ENCODE peak calls at places on chromosomes 3 and 15, in nine cellular contexts. X, N, C, J, Q, I, G, K and U are unnamed samples.

GRCh38 chr3:39435006-39435748 is 28.7 kb downstream of the RPSA start:
- DNase-seq in N (no peak), I (no peak), X (no peak), J (no peak), C (no peak), K (peak; percentile 80), Q (no peak), G (no peak), U (no peak)

GRCh38 chr15:101489633-101490407 is at the start of gene PCSK6:
- DNase-seq in J (no peak), I (no peak), N (peak; percentile 65), G (no peak), K (peak; percentile 56), Q (no peak), X (no peak), C (peak; percentile 28), U (no peak)

GRCh38 chr3:196506687-196507086 is 3.1 kb upstream of the RNF168 start:
- DNase-seq in N (no peak), Q (no peak), K (no peak), C (no peak), J (no peak), G (no peak), I (no peak), X (no peak), U (no peak)

GRCh38 chr15:101318810-101319200 is 23.8 kb upstream of the SNRPA1 start:
- DNase-seq in J (no peak), G (no peak), C (no peak), K (peak; percentile 51), N (no peak), Q (no peak), I (no peak), X (no peak), U (no peak)

GRCh38 chr3:197399486-197399885 is 101.1 kb upstream of the DLG1 start:
- DNase-seq in Q (no peak), G (no peak), K (no peak), J (no peak), N (no peak), I (no peak), C (no peak), X (no peak), U (no peak)

GRCh38 chr3:45170071-45170470 is 23.9 kb upstream of the CDCP1 start:
- DNase-seq in Q (no peak), G (no peak), J (no peak), N (peak; percentile 89), X (no peak), I (no peak), C (no peak), K (no peak), U (no peak)

GRCh38 chr3:126811530-126811929 is 107.5 kb downstream of the CHCHD6 start:
- DNase-seq in X (no peak), J (no peak), N (peak; percentile 27), K (no peak), G (no peak), C (peak; percentile 15), Q (no peak), I (no peak), U (no peak)

GRCh38 chr3:98732239-98733054 is 30.7 kb upstream of the ST3GAL6 start:
- DNase-seq in N (peak; percentile 56), C (peak; percentile 49), K (peak; percentile 85), Q (peak; percentile 16), J (no peak), X (peak; percentile 32), I (peak; percentile 8), G (no peak), U (peak; percentile 47)

GRCh38 chr15:44207643-44208042 is 12.6 kb upstream of the FRMD5 start:
- DNase-seq in G (no peak), K (no peak), J (no peak), Q (no peak), X (no peak), N (peak; percentile 80), I (peak; percentile 45), C (peak; percentile 68), U (no peak)

GRCh38 chr3:185715091-185715490 is 109.8 kb downstream of the IGF2BP2 start:
- DNase-seq in C (peak; percentile 76), X (no peak), N (peak; percentile 74), K (peak; percentile 89), G (no peak), I (no peak), Q (no peak), J (no peak), U (no peak)

GRCh38 chr3:171679011-171679492 is 131.2 kb downstream of the PLD1 start:
- DNase-seq in I (no peak), Q (no peak), C (no peak), N (no peak), G (no peak), X (peak; percentile 3), J (no peak), K (no peak), U (no peak)

GRCh38 chr15:50066202-50066601 is 52.8 kb downstream of the ATP8B4 start:
- DNase-seq in Q (no peak), K (no peak), C (peak; percentile 30), N (no peak), I (peak; percentile 59), J (no peak), G (no peak), X (no peak), U (no peak)

GRCh38 chr3:194330579-194330978 is 20.5 kb downstream of the CPN2 start:
- DNase-seq in N (peak; percentile 79), X (no peak), J (no peak), C (peak; percentile 75), Q (no peak), K (no peak), I (peak; percentile 33), G (no peak), U (no peak)

GRCh38 chr3:83729576-83729975 is 1229.2 kb upstream of the CADM2 start:
- DNase-seq in K (no peak), X (no peak), G (no peak), Q (no peak), J (no peak), C (no peak), N (no peak), I (no peak), U (no peak)

GRCh38 chr15:57969355-57969754 is 96.2 kb downstream of the ALDH1A2 start:
- DNase-seq in I (no peak), C (peak; percentile 46), N (no peak), X (no peak), G (no peak), Q (no peak), J (no peak), K (no peak), U (no peak)

GRCh38 chr3:132721479-132722164 is 587 bp downstream of the NPHP3 start:
- DNase-seq in N (peak; percentile 78), X (peak; percentile 16), K (peak; percentile 90), C (peak; percentile 77), I (peak; percentile 34), G (no peak), J (no peak), Q (peak; percentile 83), U (no peak)

GRCh38 chr3:56894912-56895431 is 93.2 kb upstream of the ARHGEF3 start:
- DNase-seq in N (peak; percentile 24), G (no peak), X (no peak), Q (peak; percentile 17), C (peak; percentile 80), I (peak; percentile 42), J (no peak), K (peak; percentile 81), U (no peak)

GRCh38 chr3:45841380-45841700 is 579 bp downstream of the LZTFL1 start:
- DNase-seq in C (peak; percentile 26), G (no peak), I (no peak), J (no peak), N (no peak), X (no peak), Q (peak; percentile 66), K (peak; percentile 56), U (no peak)

GRCh38 chr3:129123314-129124060 is 1.9 kb upstream of the RAB43 start:
- DNase-seq in G (no peak), J (no peak), X (no peak), Q (peak; percentile 20), I (no peak), N (no peak), C (no peak), K (no peak), U (no peak)

GRCh38 chr3:72821170-72821781 is 27.0 kb downstream of the SHQ1 start:
- DNase-seq in C (peak; percentile 44), K (peak; percentile 57), I (no peak), X (no peak), G (no peak), J (no peak), N (peak; percentile 20), Q (peak; percentile 40), U (no peak)

GRCh38 chr3:34568766-34569165 is 770.3 kb downstream of the PDCD6IP start:
- DNase-seq in X (no peak), I (no peak), G (no peak), K (peak; percentile 64), J (no peak), C (peak; percentile 1), N (no peak), Q (no peak), U (no peak)

GRCh38 chr15:83673385-83673784 is 19.5 kb downstream of the ADAMTSL3 start:
- DNase-seq in N (no peak), I (no peak), J (no peak), C (no peak), Q (no peak), K (no peak), X (no peak), G (no peak), U (no peak)

GRCh38 chr3:72746412-72747411 is 101.5 kb downstream of the SHQ1 start:
- DNase-seq in J (no peak), C (peak; percentile 62), Q (no peak), X (no peak), G (no peak), N (no peak), I (no peak), K (no peak), U (no peak)

GRCh38 chr3:48594431-48595049 is 589 bp downstream of the COL7A1 start:
- DNase-seq in N (no peak), X (no peak), J (no peak), I (no peak), K (no peak), Q (no peak), C (peak; percentile 9), G (no peak), U (no peak)

GRCh38 chr3:50078091-50078490 is 10.6 kb upstream of the RBM5 start:
- DNase-seq in N (no peak), K (no peak), I (no peak), Q (no peak), G (no peak), X (no peak), C (no peak), J (no peak), U (no peak)

GRCh38 chr3:21718161-21718765 is 32.7 kb downstream of the ZNF385D start:
- DNase-seq in C (peak; percentile 89), N (peak; percentile 70), K (peak; percentile 63), Q (no peak), I (peak; percentile 92), X (no peak), G (no peak), J (no peak), U (no peak)

GRCh38 chr3:76065975-76066374 is 280.6 kb upstream of the ZNF717 start:
- DNase-seq in C (peak; percentile 2), Q (no peak), K (no peak), J (no peak), N (no peak), X (no peak), G (no peak), I (peak; percentile 6), U (no peak)

GRCh38 chr15:70100495-70101331 is 3.0 kb upstream of the TLE3 start:
- DNase-seq in J (peak; percentile 55), N (peak; percentile 53), X (no peak), I (no peak), Q (peak; percentile 73), C (peak; percentile 91), K (peak; percentile 90), G (peak; percentile 53), U (no peak)

GRCh38 chr3:72614394-72615074 is 233.7 kb downstream of the SHQ1 start:
- DNase-seq in C (no peak), Q (no peak), K (no peak), G (no peak), X (no peak), N (no peak), J (no peak), I (no peak), U (no peak)

GRCh38 chr3:32655167-32655566 is 29.8 kb upstream of the CNOT10 start:
- DNase-seq in J (no peak), C (no peak), G (no peak), Q (no peak), X (no peak), K (no peak), I (no peak), N (no peak), U (no peak)

GRCh38 chr15:80709542-80709941 is 14.4 kb downstream of the ABHD17C start:
- DNase-seq in Q (no peak), I (no peak), J (no peak), K (no peak), N (no peak), C (no peak), X (peak; percentile 32), G (no peak), U (no peak)